ENCODE peak calls at places on chromosomes 7 and 10, in seven cellular contexts. R is IMR-90, H is neuronal stem cell, J is H1, E is mesenchymal stem cell, D is trophoblast cell, X is mesendoderm. Z is an unnamed sample.

GRCh38 chr10:124095096-124095495 is 1.7 kb upstream of the CHST15 start:
- DNase-seq in R (no peak), H (no peak), J (no peak), E (peak), D (no peak), X (no peak), Z (no peak)

GRCh38 chr10:31701546-31701945 is 227.1 kb downstream of the ARHGAP12 start:
- DNase-seq in R (no peak), H (no peak), J (no peak), E (no peak), D (no peak), X (no peak), Z (no peak)

GRCh38 chr10:70145666-70146488 is 623 bp downstream of the TYSND1 start:
- DNase-seq in R (peak), H (peak), J (peak), E (peak), D (peak), X (peak), Z (peak)

GRCh38 chr10:25738776-25739175 is 195.3 kb upstream of the MYO3A start:
- DNase-seq in R (no peak), H (no peak), J (no peak), E (no peak), D (peak), X (no peak), Z (no peak)

GRCh38 chr7:90931996-90932912 is 332.0 kb upstream of the FZD1 start:
- DNase-seq in R (no peak), H (no peak), J (no peak), E (no peak), D (no peak), X (no peak), Z (no peak)

GRCh38 chr10:64619068-64619467 is 1097.9 kb downstream of the REEP3 start:
- DNase-seq in R (no peak), H (no peak), J (no peak), E (no peak), D (no peak), X (peak), Z (no peak)

GRCh38 chr10:13001041-13001886 is at the start of gene CCDC3:
- DNase-seq in R (no peak), H (peak), J (peak), E (peak), D (no peak), X (peak), Z (peak)

GRCh38 chr7:91609525-91609924 is 271.0 kb downstream of the MTERF1 start:
- DNase-seq in R (no peak), H (no peak), J (no peak), E (no peak), D (no peak), X (no peak), Z (no peak)

GRCh38 chr7:5872326-5872725 is 8.3 kb upstream of the OCM start:
- DNase-seq in R (peak), H (no peak), J (no peak), E (peak), D (no peak), X (no peak), Z (no peak)
- H2BK5ac ChIP-seq in R (no peak), H (no peak), J (no peak), E (no peak), D (no peak), X (no peak), Z (no peak)

GRCh38 chr7:74193913-74194312 is 15.9 kb upstream of the LAT2 start:
- DNase-seq in R (no peak), H (no peak), J (no peak), E (no peak), D (no peak), X (no peak), Z (no peak)
- H2BK5ac ChIP-seq in R (no peak), H (no peak), J (no peak), E (no peak), D (no peak), X (no peak), Z (no peak)

GRCh38 chr7:149109969-149110368 is 16.2 kb downstream of the ZNF425 start:
- DNase-seq in R (no peak), H (no peak), J (no peak), E (no peak), D (no peak), X (no peak), Z (no peak)

GRCh38 chr7:149099058-149099457 is 8.5 kb upstream of the ZNF786 start:
- DNase-seq in R (no peak), H (no peak), J (no peak), E (no peak), D (no peak), X (no peak), Z (no peak)

GRCh38 chr7:149104214-149104613 is 13.7 kb upstream of the ZNF786 start:
- DNase-seq in R (no peak), H (no peak), J (no peak), E (no peak), D (no peak), X (no peak), Z (no peak)

GRCh38 chr7:149103424-149103823 is 12.9 kb upstream of the ZNF786 start:
- DNase-seq in R (no peak), H (no peak), J (no peak), E (no peak), D (no peak), X (peak), Z (peak)

DNA sequence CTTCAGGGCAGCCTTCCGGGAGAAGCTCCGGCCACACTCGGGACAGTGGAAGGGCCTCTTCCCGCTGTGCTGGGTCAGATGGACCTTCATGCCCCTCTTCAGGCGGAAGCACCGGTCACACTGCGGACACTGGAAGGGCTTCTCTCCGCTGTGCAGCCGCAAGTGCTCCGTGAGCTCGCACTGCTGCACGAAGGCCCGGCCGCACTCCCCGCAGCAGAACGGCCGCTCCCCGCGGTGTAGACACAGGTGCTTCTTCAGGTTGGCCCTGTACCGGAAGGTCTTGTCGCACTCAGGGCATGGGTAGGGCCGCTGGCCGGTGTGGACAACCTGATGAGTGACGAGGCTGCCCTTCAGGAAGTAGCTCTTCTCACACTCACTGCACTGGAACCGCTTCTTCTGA is 14.2 kb upstream of the ZNF786 start:
- DNase-seq in R (no peak), H (no peak), J (no peak), E (no peak), D (no peak), X (no peak), Z (no peak)
- H2BK5ac ChIP-seq in R (no peak), H (peak), J (no peak), E (no peak), D (no peak), X (no peak), Z (no peak)

DNA sequence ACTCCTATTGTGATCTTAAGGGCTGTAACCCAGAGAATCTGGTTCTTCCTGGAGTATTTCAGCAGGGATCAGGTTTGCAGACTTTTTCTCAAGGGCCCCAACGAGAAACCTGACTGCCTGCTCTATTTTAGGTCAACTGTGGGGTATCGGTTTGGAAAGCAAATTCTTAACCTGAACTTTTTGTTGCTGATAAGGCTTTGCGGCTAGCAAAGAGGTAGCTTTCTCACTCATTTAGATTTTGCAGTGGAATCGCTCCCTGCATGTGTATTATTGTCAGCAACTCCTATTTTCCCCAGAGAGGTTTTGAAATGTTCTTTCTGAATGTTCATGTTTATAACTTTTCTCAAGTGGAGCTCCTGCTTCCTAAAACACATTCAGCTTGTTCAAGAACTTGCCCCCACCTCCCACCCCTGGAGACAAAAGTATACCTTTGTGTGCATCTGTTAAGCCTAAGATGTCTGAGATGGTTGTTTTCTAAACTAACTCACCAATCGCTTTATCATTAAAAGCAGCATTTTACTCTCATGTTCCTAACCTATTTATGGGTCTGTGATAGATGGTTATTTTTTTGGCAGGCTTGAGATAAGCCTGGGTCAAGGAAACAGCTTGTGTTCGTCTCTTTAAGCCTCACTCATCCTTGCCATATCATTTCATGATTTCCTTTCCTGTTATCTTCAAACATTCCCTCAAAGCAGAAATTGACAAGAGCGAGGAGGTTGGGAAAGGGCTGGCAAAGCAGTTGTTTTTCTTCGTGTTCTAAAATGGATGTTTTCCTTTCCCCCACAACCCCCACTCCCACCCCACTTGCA is 129.8 kb downstream of the BAMBI start:
- DNase-seq in R (no peak), H (no peak), J (no peak), E (peak), D (no peak), X (peak), Z (no peak)
- H2BK5ac ChIP-seq in R (no peak), H (no peak), J (no peak), E (no peak), D (peak), X (peak), Z (no peak)

Z was measured in H9.